ENCODE peak calls at places on chromosomes 11 and 22, in four cellular contexts. X, Z, U and K are unnamed samples.

GRCh38 chr11:32884770-32885384 is 7.7 kb upstream of the QSER1 start:
- DNase-seq in X (no peak), Z (peak), U (no peak), K (peak)

GRCh38 chr11:47928426-47928825 is 51.9 kb upstream of the PTPRJ start:
- DNase-seq in X (no peak), Z (no peak), U (no peak), K (no peak)

GRCh38 chr22:45376703-45377102 is 36.7 kb downstream of the SMC1B start:
- DNase-seq in X (no peak), Z (no peak), U (no peak), K (no peak)

GRCh38 chr11:69986421-69987229 is 91.5 kb upstream of the ANO1 start:
- DNase-seq in X (no peak), Z (no peak), U (no peak), K (no peak)

GRCh38 chr11:104487035-104487775 is 323.3 kb upstream of the PDGFD start:
- DNase-seq in X (no peak), Z (no peak), U (no peak), K (peak)

GRCh38 chr11:86760577-86760976 is 39.8 kb upstream of the PRSS23 start:
- DNase-seq in X (no peak), Z (no peak), U (no peak), K (no peak)

GRCh38 chr22:43017525-43018290 is 2.8 kb upstream of the PACSIN2 start:
- DNase-seq in X (no peak), Z (no peak), U (no peak), K (no peak)

GRCh38 chr22:27032121-27032761 is 374.9 kb downstream of the MIAT start:
- DNase-seq in X (no peak), Z (no peak), U (no peak), K (no peak)

GRCh38 chr22:40499187-40499753 is 128.9 kb downstream of the SGSM3 start:
- DNase-seq in X (peak), Z (peak), U (peak), K (peak)

DNA sequence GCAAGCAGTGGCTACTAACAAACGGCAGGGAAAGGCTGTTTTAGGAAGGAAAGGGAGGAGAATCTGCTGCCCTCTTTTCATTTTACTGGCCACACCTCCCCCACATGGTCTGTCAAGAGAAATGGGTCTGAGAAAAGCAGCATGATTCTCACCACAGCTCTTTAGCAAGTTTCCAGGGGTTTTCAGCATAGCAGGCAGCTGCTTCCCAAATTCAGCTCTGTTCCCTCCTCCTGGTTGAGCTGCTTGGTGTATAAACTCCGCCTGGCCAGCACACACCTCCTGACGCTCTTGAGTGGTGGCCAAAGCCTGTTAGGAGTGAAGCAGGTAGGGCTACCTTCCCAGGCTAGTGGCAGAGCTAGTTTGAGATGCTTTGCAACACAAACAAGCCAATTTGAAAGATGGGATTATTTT is 438.5 kb upstream of the CCDC90B start:
- DNase-seq in X (no peak), Z (peak), U (peak), K (peak)
- H3K4me3 ChIP-seq in X (no peak), Z (no peak), U (no peak), K (no peak)

GRCh38 chr11:62542750-62543567 is 3.6 kb downstream of the AHNAK start:
- DNase-seq in X (no peak), Z (peak), U (peak), K (peak)

GRCh38 chr11:62540804-62541671 is 5.6 kb downstream of the AHNAK start:
- DNase-seq in X (no peak), Z (peak), U (no peak), K (peak)

GRCh38 chr11:62544521-62545436 is 1.8 kb downstream of the AHNAK start:
- DNase-seq in X (no peak), Z (peak), U (no peak), K (peak)

GRCh38 chr11:62543680-62544444 is 2.7 kb downstream of the AHNAK start:
- DNase-seq in X (no peak), Z (peak), U (no peak), K (peak)

GRCh38 chr11:62542111-62542745 is 4.4 kb downstream of the AHNAK start:
- DNase-seq in X (no peak), Z (no peak), U (no peak), K (no peak)
- H3K4me3 ChIP-seq in X (peak), Z (peak), U (peak), K (peak)

GRCh38 chr11:289706-290620 is 1.0 kb downstream of the PGGHG start:
- DNase-seq in X (no peak), Z (no peak), U (no peak), K (no peak)
- H3K4me3 ChIP-seq in X (peak), Z (no peak), U (no peak), K (peak)

GRCh38 chr11:2267871-2268825 is 2.2 kb downstream of the ASCL2 start:
- DNase-seq in X (no peak), Z (no peak), U (no peak), K (no peak)

GRCh38 chr11:2267306-2267861 is 3.0 kb downstream of the ASCL2 start:
- DNase-seq in X (no peak), Z (no peak), U (no peak), K (no peak)

GRCh38 chr11:2269601-2270321 is 627 bp downstream of the ASCL2 start:
- DNase-seq in X (no peak), Z (peak), U (no peak), K (peak)

GRCh38 chr11:2270322-2271076 is at the start of gene ASCL2:
- DNase-seq in X (no peak), Z (no peak), U (peak), K (no peak)

GRCh38 chr11:2268911-2269600 is 1.3 kb downstream of the ASCL2 start:
- DNase-seq in X (no peak), Z (peak), U (no peak), K (peak)
- H3K4me3 ChIP-seq in X (peak), Z (peak), U (no peak), K (peak)

DNA sequence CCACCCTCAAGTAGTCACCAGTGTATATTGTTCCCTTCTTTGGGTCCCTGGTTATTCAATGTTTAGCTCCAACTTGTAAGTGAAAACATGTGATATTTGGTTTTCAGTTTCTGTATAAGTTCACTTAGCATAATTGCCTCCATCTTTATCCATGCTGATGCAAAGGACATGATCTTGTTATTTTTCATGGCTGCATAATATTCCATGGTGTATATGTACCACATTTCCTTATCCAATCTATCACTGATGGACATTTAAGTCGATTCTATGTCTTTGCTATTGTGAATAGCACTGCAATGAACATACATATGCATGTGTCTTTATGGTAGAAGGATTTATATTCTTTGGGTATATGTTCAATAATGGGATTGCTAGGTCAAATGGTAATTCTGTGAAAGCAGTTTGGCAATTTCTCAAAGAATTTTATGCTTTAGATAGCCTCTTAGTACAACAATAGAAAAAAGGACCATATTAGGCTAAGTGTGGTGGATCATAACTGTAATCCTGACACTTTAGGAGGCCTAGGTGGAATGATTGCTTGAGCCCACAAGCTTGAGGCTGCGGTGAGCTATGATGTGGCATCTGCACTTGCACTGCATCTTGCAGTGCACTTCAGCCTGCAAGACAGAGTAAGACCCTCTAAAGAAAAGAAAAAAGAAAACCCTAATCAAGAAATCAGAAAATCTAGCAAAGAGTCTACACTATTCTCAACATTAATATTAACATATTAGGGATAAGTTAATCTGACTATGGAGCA is 468.5 kb upstream of the FAT3 start:
- DNase-seq in X (no peak), Z (no peak), U (no peak), K (no peak)
- H3K4me3 ChIP-seq in X (no peak), Z (no peak), U (no peak), K (no peak)

GRCh38 chr22:31948002-31948401 is 3.7 kb downstream of the YWHAH start:
- DNase-seq in X (no peak), Z (no peak), U (no peak), K (no peak)

GRCh38 chr22:31945478-31945815 is 1.1 kb downstream of the YWHAH start:
- DNase-seq in X (no peak), Z (no peak), U (no peak), K (no peak)

GRCh38 chr22:31944700-31945477 is 554 bp downstream of the YWHAH start:
- DNase-seq in X (no peak), Z (no peak), U (peak), K (peak)

GRCh38 chr22:31945971-31946680 is 1.8 kb downstream of the YWHAH start:
- DNase-seq in X (no peak), Z (no peak), U (no peak), K (peak)

GRCh38 chr22:31947296-31947695 is 3.0 kb downstream of the YWHAH start:
- DNase-seq in X (no peak), Z (peak), U (peak), K (no peak)
- H3K4me3 ChIP-seq in X (no peak), Z (no peak), U (no peak), K (no peak)

DNA sequence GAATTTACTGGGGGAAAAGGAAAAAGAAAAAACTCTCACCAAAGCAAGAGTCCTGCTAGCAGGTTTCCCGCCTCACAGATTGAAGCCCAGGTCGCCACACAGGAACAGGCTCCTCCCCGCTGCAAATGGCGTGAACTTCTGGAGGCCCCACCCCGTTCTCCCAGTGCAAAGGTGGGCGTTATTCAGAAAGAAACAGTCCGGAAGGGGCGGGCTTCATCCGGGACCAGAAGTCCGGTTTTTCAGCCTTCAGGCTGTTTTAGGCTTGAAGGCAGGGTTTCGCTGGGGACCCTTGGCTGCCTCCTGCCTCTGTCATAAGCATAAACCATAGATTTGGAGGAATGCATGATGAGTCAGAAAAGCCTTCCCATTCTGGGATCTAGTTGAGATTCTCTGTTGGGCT is 148.3 kb upstream of the POU2AF2 start:
- DNase-seq in X (no peak), Z (peak), U (peak), K (peak)
- H3K4me3 ChIP-seq in X (no peak), Z (peak), U (no peak), K (no peak)

DNA sequence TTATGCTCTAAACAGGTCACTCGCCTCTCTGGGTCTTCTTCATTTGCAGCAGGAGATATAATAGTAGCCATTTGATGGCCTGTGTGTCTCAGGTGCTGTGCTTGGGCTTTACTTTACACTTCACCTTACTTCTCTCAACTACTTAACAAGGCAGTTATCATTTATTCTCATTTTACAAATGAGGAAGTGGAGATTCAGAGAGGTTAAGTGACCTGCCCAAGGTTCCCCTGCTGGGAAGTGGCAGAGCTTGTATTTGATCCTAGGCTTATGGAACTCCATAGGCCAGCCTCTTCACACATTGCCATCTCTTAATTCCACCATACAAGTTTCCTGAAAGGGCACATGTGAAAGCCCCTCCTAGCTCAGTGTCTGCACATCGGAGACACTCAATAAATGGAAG is 30.4 kb downstream of the FAM181B start:
- DNase-seq in X (no peak), Z (no peak), U (no peak), K (no peak)
- H3K4me3 ChIP-seq in X (no peak), Z (no peak), U (no peak), K (no peak)

GRCh38 chr22:39041908-39042307 is 1.2 kb downstream of the APOBEC3F start:
- DNase-seq in X (no peak), Z (no peak), U (no peak), K (no peak)
- H3K4me3 ChIP-seq in X (no peak), Z (no peak), U (no peak), K (peak)